ENCODE peak calls at places on chromosomes 11 and 22, in seven cellular contexts. K is K562, E is GM12878, Y is mammary epithelial cell, H is HCT116, O is neural progenitor cell, Q is GM23248. G is an unnamed sample.

GRCh38 chr22:29773233-29773632 is 6.1 kb downstream of the UQCR10 start:
- DNase-seq in K (no peak), E (no peak), Y (peak), H (peak), O (no peak), Q (peak), G (no peak)

GRCh38 chr22:29550005-29550404 is 3.6 kb downstream of the THOC5 start:
- DNase-seq in K (no peak), E (no peak), Y (no peak), H (no peak), O (no peak), Q (no peak), G (no peak)

GRCh38 chr11:65487467-65488272 is 11.2 kb upstream of the MALAT1 start:
- DNase-seq in K (peak), E (no peak), Y (peak), H (peak), O (peak), Q (peak), G (peak)

GRCh38 chr11:32827276-32827675 is 2.5 kb upstream of the PRRG4 start:
- DNase-seq in K (no peak), E (no peak), Y (no peak), H (no peak), O (no peak), Q (no peak), G (no peak)

GRCh38 chr22:36323855-36324331 is 63.9 kb downstream of the MYH9 start:
- DNase-seq in K (no peak), E (no peak), Y (no peak), H (no peak), O (no peak), Q (peak), G (no peak)

GRCh38 chr22:45686004-45686403 is 14.4 kb downstream of the ATXN10 start:
- DNase-seq in K (no peak), E (no peak), Y (no peak), H (no peak), O (no peak), Q (peak), G (no peak)

GRCh38 chr11:104858882-104859735 is 39.2 kb downstream of the CASP12 start:
- DNase-seq in K (no peak), E (no peak), Y (no peak), H (no peak), O (no peak), Q (no peak), G (no peak)

GRCh38 chr11:85685820-85686459 is at the start of gene CCDC89:
- DNase-seq in K (peak), E (no peak), Y (no peak), H (no peak), O (peak), Q (peak), G (peak)

GRCh38 chr22:47597041-47597440 is 834.6 kb downstream of the TBC1D22A start:
- DNase-seq in K (no peak), E (no peak), Y (no peak), H (no peak), O (no peak), Q (no peak), G (no peak)

GRCh38 chr11:2928605-2929510 is at the start of gene PHLDA2:
- DNase-seq in K (peak), E (no peak), Y (peak), H (peak), O (peak), Q (peak), G (no peak)

DNA sequence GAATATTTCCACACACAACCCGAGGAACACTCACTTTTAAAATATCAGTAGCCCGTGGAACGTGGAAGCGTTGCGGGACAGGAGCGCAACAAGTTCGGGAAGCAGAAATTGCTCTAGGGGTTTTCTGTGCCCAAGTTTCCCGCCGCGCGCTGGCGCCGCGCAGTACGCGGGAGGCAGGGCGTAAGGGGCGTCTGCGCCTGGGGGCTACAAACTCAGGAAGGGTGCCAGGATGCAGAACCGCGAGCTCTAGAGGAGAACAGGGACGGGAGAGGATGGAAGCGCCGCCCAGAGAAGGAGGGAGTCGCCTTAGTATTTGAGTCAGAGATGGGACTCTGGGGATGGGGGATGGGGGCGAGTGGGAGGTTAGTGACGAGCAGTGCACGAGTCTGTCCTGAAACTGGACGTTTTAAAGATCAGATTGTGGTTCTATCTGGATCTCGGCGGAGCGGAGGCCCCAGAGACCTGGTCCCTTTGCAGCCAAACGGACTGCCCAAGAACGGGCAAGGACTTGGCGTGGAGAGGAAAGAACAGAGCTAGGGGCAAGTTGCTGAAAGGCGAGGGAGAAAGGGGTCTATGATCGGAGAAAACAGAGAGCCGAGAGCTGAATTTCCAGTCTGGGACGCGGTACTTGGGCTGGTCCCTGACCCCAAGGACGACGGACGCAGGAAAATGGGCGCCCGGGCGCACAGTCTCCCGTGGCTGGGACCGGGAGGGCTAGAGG is 4.7 kb downstream of the BSX start:
- DNase-seq in K (no peak), E (no peak), Y (no peak), H (no peak), O (peak), Q (peak), G (no peak)
- H3K4me3 ChIP-seq in K (no peak), E (no peak), Y (no peak), H (no peak), O (peak), Q (peak), G (no peak)

DNA sequence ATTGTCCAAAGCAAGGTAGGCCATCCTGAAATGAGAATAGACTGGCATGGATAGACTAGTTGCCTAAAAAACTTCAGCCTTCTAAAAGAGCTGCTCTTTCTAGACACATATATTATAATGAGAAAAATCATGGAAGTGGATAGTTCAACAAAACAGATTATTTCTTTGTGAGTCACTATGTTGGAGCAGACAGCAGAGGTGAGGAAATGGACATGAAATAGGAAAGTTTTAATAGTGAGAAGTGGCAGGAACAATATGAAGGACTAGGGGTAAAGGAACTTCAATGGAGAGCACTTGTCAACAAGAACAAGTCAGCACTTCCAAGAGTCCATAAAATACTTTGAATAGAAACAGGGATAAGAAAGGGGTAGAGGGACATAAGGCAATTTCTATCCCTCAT is 101.9 kb upstream of the ANO3 start:
- DNase-seq in K (no peak), E (no peak), Y (no peak), H (no peak), O (no peak), Q (peak), G (no peak)
- H3K9ac ChIP-seq in K (no peak), E (no peak), Y (no peak), H (no peak), O (no peak), Q (no peak), G (no peak)

GRCh38 chr22:19625331-19626041 is 88.8 kb upstream of the SEPTIN5 start:
- DNase-seq in K (no peak), E (no peak), Y (no peak), H (no peak), O (no peak), Q (no peak), G (peak)
- H3K4me3 ChIP-seq in K (no peak), E (no peak), Y (no peak), H (no peak), O (no peak), Q (no peak), G (peak)

GRCh38 chr22:26362471-26362870 is 66.6 kb upstream of the ASPHD2 start:
- DNase-seq in K (no peak), E (no peak), Y (peak), H (no peak), O (no peak), Q (peak), G (no peak)

GRCh38 chr22:26357813-26358212 is 71.2 kb upstream of the ASPHD2 start:
- DNase-seq in K (no peak), E (no peak), Y (no peak), H (no peak), O (no peak), Q (no peak), G (no peak)

GRCh38 chr22:26359156-26359555 is 69.9 kb upstream of the ASPHD2 start:
- DNase-seq in K (no peak), E (no peak), Y (no peak), H (no peak), O (no peak), Q (no peak), G (no peak)

GRCh38 chr22:26357281-26357680 is 71.8 kb upstream of the ASPHD2 start:
- DNase-seq in K (no peak), E (no peak), Y (no peak), H (no peak), O (no peak), Q (no peak), G (no peak)

GRCh38 chr22:26360169-26360885 is 68.7 kb upstream of the ASPHD2 start:
- DNase-seq in K (peak), E (peak), Y (peak), H (peak), O (peak), Q (peak), G (peak)
- H3K9ac ChIP-seq in K (peak), E (no peak), Y (peak), H (peak), O (no peak), Q (peak), G (peak)

GRCh38 chr11:22699388-22699787 is 33.0 kb downstream of the GAS2 start:
- DNase-seq in K (no peak), E (no peak), Y (no peak), H (no peak), O (no peak), Q (no peak), G (no peak)
- H3K4me3 ChIP-seq in K (no peak), E (no peak), Y (no peak), H (no peak), O (no peak), Q (no peak), G (no peak)

DNA sequence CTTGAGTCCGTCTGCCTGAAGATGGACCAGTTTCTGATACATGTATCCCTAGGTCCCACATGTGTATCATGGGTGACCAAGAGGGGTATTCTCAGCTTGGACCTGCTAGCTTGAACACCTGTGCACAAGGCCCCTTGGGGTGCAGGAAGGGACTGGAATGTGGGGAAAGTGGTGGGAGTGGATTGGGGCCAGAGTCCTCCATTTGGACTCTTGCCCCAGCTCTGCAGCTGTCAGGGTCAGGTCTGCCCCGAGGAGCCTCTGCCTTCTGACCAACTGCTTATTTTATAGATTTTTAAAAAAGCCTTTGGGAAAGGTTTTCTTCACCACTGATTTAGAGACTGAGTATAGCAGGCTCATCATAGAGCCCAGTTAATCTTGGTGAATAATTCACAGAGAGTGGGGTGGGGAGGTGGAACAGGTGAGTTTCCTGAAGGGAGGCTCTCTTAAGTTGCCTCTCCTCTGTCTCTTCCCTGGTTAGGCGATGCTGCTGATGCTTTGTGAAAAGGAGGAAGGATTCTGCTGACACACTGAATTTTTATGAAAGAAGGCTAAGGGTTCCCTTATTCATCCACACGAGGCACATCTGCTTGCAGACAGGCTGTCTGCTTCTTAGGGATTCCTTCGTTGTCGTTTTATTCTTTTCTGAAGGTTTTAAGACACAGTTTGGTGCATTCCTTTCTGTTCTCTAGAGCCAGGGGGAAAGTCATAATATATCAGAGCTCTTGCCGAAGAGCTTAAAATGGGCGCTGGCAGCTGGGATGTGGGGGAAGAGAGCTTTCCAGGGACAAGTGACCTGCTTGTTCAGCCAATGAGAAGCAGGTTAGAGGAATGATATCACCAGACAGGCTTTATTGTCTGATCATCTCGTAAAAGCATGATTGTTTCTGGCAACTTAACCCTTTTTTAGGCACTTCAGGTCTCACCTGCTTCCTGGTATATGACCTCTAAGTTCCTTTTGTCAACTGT is 19.9 kb downstream of the TRIM44 start:
- DNase-seq in K (no peak), E (no peak), Y (no peak), H (no peak), O (peak), Q (peak), G (no peak)
- H3K9ac ChIP-seq in K (no peak), E (no peak), Y (no peak), H (no peak), O (no peak), Q (no peak), G (no peak)

GRCh38 chr11:116790167-116791001 is 1.3 kb downstream of the APOA5 start:
- DNase-seq in K (no peak), E (no peak), Y (no peak), H (no peak), O (no peak), Q (no peak), G (no peak)

GRCh38 chr11:116792144-116792868 is 627 bp upstream of the APOA5 start:
- DNase-seq in K (no peak), E (no peak), Y (no peak), H (no peak), O (no peak), Q (no peak), G (no peak)

GRCh38 chr11:116792869-116793475 is 1.3 kb upstream of the APOA5 start:
- DNase-seq in K (no peak), E (no peak), Y (peak), H (no peak), O (no peak), Q (peak), G (no peak)

GRCh38 chr11:116791002-116791812 is 472 bp downstream of the APOA5 start:
- DNase-seq in K (peak), E (no peak), Y (no peak), H (peak), O (peak), Q (peak), G (peak)

GRCh38 chr11:116791813-116792143 is at the start of gene APOA5:
- DNase-seq in K (no peak), E (no peak), Y (no peak), H (no peak), O (no peak), Q (no peak), G (peak)
- H3K4me3 ChIP-seq in K (no peak), E (no peak), Y (no peak), H (no peak), O (no peak), Q (no peak), G (no peak)

GRCh38 chr22:44024288-44024908 is at the start of gene PARVB:
- DNase-seq in K (peak), E (no peak), Y (no peak), H (no peak), O (peak), Q (peak), G (peak)

GRCh38 chr22:44025171-44026065 is 1.3 kb downstream of the PARVB start:
- DNase-seq in K (peak), E (peak), Y (no peak), H (no peak), O (no peak), Q (peak), G (peak)

GRCh38 chr22:44028091-44028490 is 4.0 kb downstream of the PARVB start:
- DNase-seq in K (no peak), E (no peak), Y (no peak), H (no peak), O (no peak), Q (no peak), G (no peak)

GRCh38 chr22:44026630-44027511 is 2.8 kb downstream of the PARVB start:
- DNase-seq in K (peak), E (peak), Y (no peak), H (no peak), O (no peak), Q (peak), G (peak)

GRCh38 chr22:44026066-44026629 is 2.0 kb downstream of the PARVB start:
- DNase-seq in K (no peak), E (no peak), Y (no peak), H (no peak), O (no peak), Q (peak), G (no peak)
- H3K9ac ChIP-seq in K (peak), E (peak), Y (no peak), H (no peak), O (no peak), Q (peak), G (peak)